ENCODE peak calls at places on chromosome X, in five cellular contexts. One of them, this sample, is unnamed.

GRCh38 chrX:53114864-53115549 is 21.1 kb downstream of the KANTR start:
- DNase-seq in K562: no peak
- DNase-seq in A549: no peak
- DNase-seq in HepG2: no peak
- DNase-seq in H1: no peak
- DNase-seq in this sample: no peak

GRCh38 chrX:39873111-39873510 is 224.6 kb downstream of the BCOR start:
- DNase-seq in K562: no peak
- DNase-seq in A549: no peak
- DNase-seq in HepG2: no peak
- DNase-seq in H1: no peak
- DNase-seq in this sample: no peak

GRCh38 chrX:13092455-13092941 is 48.1 kb upstream of the FAM9C start:
- DNase-seq in K562: no peak
- DNase-seq in A549: no peak
- DNase-seq in HepG2: no peak
- DNase-seq in H1: no peak
- DNase-seq in this sample: no peak

GRCh38 chrX:42050345-42050744 is 127.0 kb upstream of the CASK start:
- DNase-seq in K562: no peak
- DNase-seq in A549: no peak
- DNase-seq in HepG2: no peak
- DNase-seq in H1: no peak
- DNase-seq in this sample: no peak

GRCh38 chrX:115322375-115322774 is 32.9 kb downstream of the LUZP4 start:
- DNase-seq in K562: peak; percentile 69
- DNase-seq in A549: no peak
- DNase-seq in HepG2: no peak
- DNase-seq in H1: no peak
- DNase-seq in this sample: no peak

GRCh38 chrX:12974797-12975669 is at the start of gene TMSB4X:
- DNase-seq in K562: peak; percentile 91
- DNase-seq in A549: peak; percentile 93
- DNase-seq in HepG2: no peak
- DNase-seq in H1: peak; percentile 33
- DNase-seq in this sample: peak; percentile 74

GRCh38 chrX:140432328-140433025 is 72.4 kb downstream of the SOX3 start:
- DNase-seq in K562: no peak
- DNase-seq in A549: no peak
- DNase-seq in HepG2: no peak
- DNase-seq in H1: no peak
- DNase-seq in this sample: no peak

GRCh38 chrX:136525738-136526606 is 6.0 kb upstream of the VGLL1 start:
- DNase-seq in K562: peak; percentile 10
- DNase-seq in A549: peak; percentile 20
- DNase-seq in HepG2: no peak
- DNase-seq in H1: no peak
- DNase-seq in this sample: peak; percentile 85

GRCh38 chrX:114465689-114466088 is 118.2 kb upstream of the HTR2C start:
- DNase-seq in K562: no peak
- DNase-seq in A549: no peak
- DNase-seq in HepG2: no peak
- DNase-seq in H1: no peak
- DNase-seq in this sample: no peak

GRCh38 chrX:12950851-12951589 is 23.9 kb upstream of the TMSB4X start:
- DNase-seq in K562: peak; percentile 84
- DNase-seq in A549: peak; percentile 76
- DNase-seq in HepG2: peak; percentile 26
- DNase-seq in H1: no peak
- DNase-seq in this sample: no peak

GRCh38 chrX:154526901-154527675 is 11.1 kb upstream of the FAM3A start:
- DNase-seq in K562: peak; percentile 86
- DNase-seq in A549: peak; percentile 89
- DNase-seq in HepG2: peak; percentile 56
- DNase-seq in H1: no peak
- DNase-seq in this sample: peak; percentile 67

GRCh38 chrX:54819201-54819600 is 11.7 kb downstream of the MAGED2 start:
- DNase-seq in K562: no peak
- DNase-seq in A549: no peak
- DNase-seq in HepG2: no peak
- DNase-seq in H1: no peak
- DNase-seq in this sample: no peak

GRCh38 chrX:22392176-22392814 is 119.6 kb downstream of the CBLL2 start:
- DNase-seq in K562: no peak
- DNase-seq in A549: no peak
- DNase-seq in HepG2: no peak
- DNase-seq in H1: no peak
- DNase-seq in this sample: no peak

GRCh38 chrX:129653985-129654651 is 638 bp downstream of the APLN start:
- DNase-seq in K562: no peak
- DNase-seq in A549: peak; percentile 35
- DNase-seq in HepG2: no peak
- DNase-seq in H1: no peak
- DNase-seq in this sample: no peak

GRCh38 chrX:139121616-139122286 is 408.8 kb upstream of the F9 start:
- DNase-seq in K562: no peak
- DNase-seq in A549: no peak
- DNase-seq in HepG2: no peak
- DNase-seq in H1: no peak
- DNase-seq in this sample: no peak

GRCh38 chrX:1341531-1342179 is 5.1 kb downstream of the IL3RA start:
- DNase-seq in K562: no peak
- DNase-seq in A549: no peak
- DNase-seq in HepG2: no peak
- DNase-seq in H1: no peak
- DNase-seq in this sample: no peak

GRCh38 chrX:120790552-120790951 is 85.1 kb downstream of the CT47B1 start:
- DNase-seq in K562: no peak
- DNase-seq in A549: no peak
- DNase-seq in HepG2: no peak
- DNase-seq in H1: no peak
- DNase-seq in this sample: no peak

GRCh38 chrX:85505801-85506200 is 126.3 kb upstream of the POF1B start:
- DNase-seq in K562: no peak
- DNase-seq in A549: no peak
- DNase-seq in HepG2: no peak
- DNase-seq in H1: no peak
- DNase-seq in this sample: no peak

GRCh38 chrX:13223868-13224555 is 95.8 kb downstream of the ATXN3L start:
- DNase-seq in K562: no peak
- DNase-seq in A549: peak; percentile 85
- DNase-seq in HepG2: peak; percentile 39
- DNase-seq in H1: no peak
- DNase-seq in this sample: peak; percentile 91

GRCh38 chrX:136431625-136432024 is 56.1 kb upstream of the BRS3 start:
- DNase-seq in K562: no peak
- DNase-seq in A549: no peak
- DNase-seq in HepG2: no peak
- DNase-seq in H1: no peak
- DNase-seq in this sample: no peak

GRCh38 chrX:51852096-51852495 is 41.3 kb upstream of the MAGED1 start:
- DNase-seq in K562: no peak
- DNase-seq in A549: no peak
- DNase-seq in HepG2: no peak
- DNase-seq in H1: no peak
- DNase-seq in this sample: no peak

GRCh38 chrX:125492439-125492838 is 172.8 kb downstream of the TEX13C start:
- DNase-seq in K562: peak; percentile 76
- DNase-seq in A549: no peak
- DNase-seq in HepG2: no peak
- DNase-seq in H1: no peak
- DNase-seq in this sample: no peak

GRCh38 chrX:155242300-155242699 is 22.0 kb downstream of the RAB39B start:
- DNase-seq in K562: no peak
- DNase-seq in A549: no peak
- DNase-seq in HepG2: no peak
- DNase-seq in H1: no peak
- DNase-seq in this sample: no peak

GRCh38 chrX:136192839-136193414 is 45.6 kb downstream of the FHL1 start:
- DNase-seq in K562: no peak
- DNase-seq in A549: no peak
- DNase-seq in HepG2: no peak
- DNase-seq in H1: no peak
- DNase-seq in this sample: peak; percentile 68

GRCh38 chrX:10615931-10616780 is 4.2 kb downstream of the MID1 start:
- DNase-seq in K562: peak; percentile 50
- DNase-seq in A549: peak; percentile 73
- DNase-seq in HepG2: no peak
- DNase-seq in H1: no peak
- DNase-seq in this sample: peak; percentile 58

GRCh38 chrX:51496501-51497291 is at the start of gene NUDT11:
- DNase-seq in K562: peak; percentile 44
- DNase-seq in A549: peak; percentile 58
- DNase-seq in HepG2: no peak
- DNase-seq in H1: no peak
- DNase-seq in this sample: peak; percentile 72

GRCh38 chrX:9163153-9163790 is 129.3 kb upstream of the FAM9B start:
- DNase-seq in K562: no peak
- DNase-seq in A549: peak; percentile 54
- DNase-seq in HepG2: no peak
- DNase-seq in H1: no peak
- DNase-seq in this sample: peak; percentile 55

GRCh38 chrX:5449323-5449722 is 779.3 kb downstream of the NLGN4X start:
- DNase-seq in K562: no peak
- DNase-seq in A549: no peak
- DNase-seq in HepG2: no peak
- DNase-seq in H1: no peak
- DNase-seq in this sample: no peak
- H3K27ac ChIP-seq in K562: no peak overlapping the region
- H3K27ac ChIP-seq in A549: no peak overlapping the region
- H3K27ac ChIP-seq in HepG2: no peak overlapping the region
- H3K27ac ChIP-seq in H1: no peak overlapping the region
- H3K27ac ChIP-seq in this sample: no peak overlapping the region

DNA sequence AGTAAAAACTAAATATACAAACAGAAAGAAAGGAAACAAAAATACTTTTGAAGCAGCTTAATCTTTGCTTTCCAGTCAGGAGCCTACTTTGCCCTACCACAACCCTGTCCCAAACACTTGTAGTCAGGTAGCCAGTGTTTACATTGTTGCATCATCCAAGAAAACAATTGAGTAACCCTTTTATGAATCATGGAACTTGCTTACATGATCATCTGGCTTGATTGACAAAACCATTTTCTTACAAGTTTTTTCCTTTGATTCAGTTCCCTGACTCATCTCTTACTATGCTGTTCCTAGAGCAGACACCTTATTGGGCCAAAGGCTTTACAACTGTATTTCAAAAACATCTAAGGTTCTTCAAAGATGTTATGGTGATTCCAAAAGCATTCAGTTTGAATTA is 740.1 kb downstream of the KLHL13 start:
- DNase-seq in K562: no peak
- DNase-seq in A549: peak; percentile 41
- DNase-seq in HepG2: peak; percentile 2
- DNase-seq in H1: no peak
- DNase-seq in this sample: no peak
- TF ChIP-seq MAFK in K562: no peak
- TF ChIP-seq MAFK in A549: no peak
- TF ChIP-seq MAFK in HepG2: no peak
- TF ChIP-seq MAFK in H1: no peak
- TF ChIP-seq MAFK in this sample: no peak

GRCh38 chrX:71621644-71622346 is 3.5 kb upstream of the CXCR3 start:
- DNase-seq in K562: no peak
- DNase-seq in A549: no peak
- DNase-seq in HepG2: no peak
- DNase-seq in H1: no peak
- DNase-seq in this sample: peak; percentile 16

GRCh38 chrX:71623714-71624113 is 5.4 kb upstream of the CXCR3 start:
- DNase-seq in K562: no peak
- DNase-seq in A549: no peak
- DNase-seq in HepG2: no peak
- DNase-seq in H1: no peak
- DNase-seq in this sample: no peak

GRCh38 chrX:71625471-71625870 is 7.2 kb upstream of the CXCR3 start:
- DNase-seq in K562: no peak
- DNase-seq in A549: no peak
- DNase-seq in HepG2: peak; percentile 27
- DNase-seq in H1: no peak
- DNase-seq in this sample: no peak

GRCh38 chrX:71623105-71623450 is 4.8 kb upstream of the CXCR3 start:
- DNase-seq in K562: no peak
- DNase-seq in A549: no peak
- DNase-seq in HepG2: no peak
- DNase-seq in H1: no peak
- DNase-seq in this sample: no peak

DNA sequence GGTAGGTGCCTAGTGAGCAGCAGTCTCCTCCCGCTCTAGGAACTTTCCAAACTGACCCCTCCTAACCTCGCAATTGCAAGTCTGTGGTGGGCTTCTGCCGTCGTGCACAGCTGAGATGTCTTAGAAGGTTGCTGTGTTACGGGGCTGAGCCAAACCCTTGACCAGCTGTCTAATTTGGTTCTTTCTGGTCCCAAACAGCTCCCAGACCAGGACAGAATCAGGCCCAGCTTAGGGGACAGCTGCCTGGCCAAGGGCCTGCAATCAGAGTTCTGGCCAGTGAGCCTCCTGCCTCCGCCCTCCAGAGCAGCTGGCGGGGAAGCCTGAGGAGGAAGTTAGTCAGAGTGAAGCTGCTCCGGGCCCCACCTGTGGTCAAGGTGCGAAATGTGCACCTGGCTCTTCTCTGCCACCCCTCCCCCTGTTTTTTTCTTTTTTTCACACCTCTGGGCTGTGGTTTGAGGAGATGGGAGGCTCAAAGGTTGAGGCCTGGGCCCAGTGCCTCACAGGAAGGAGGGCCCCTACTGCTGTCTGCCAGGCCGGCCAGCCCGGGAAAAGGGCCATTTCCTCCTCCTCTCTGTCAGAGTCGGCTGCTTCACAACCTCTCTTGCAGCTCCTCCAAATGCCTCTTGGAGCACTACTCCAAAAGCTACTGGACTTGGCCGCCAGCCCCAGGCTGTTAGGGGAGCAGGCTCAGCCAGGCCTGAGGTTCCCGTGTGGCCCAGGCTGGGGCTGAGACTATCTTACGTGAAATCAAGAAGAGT is 4.2 kb upstream of the CXCR3 start:
- DNase-seq in K562: peak; percentile 44
- DNase-seq in A549: peak; percentile 20
- DNase-seq in HepG2: peak; percentile 58
- DNase-seq in H1: no peak
- DNase-seq in this sample: peak; percentile 57
- H3K27ac ChIP-seq in K562: no peak overlapping the region
- H3K27ac ChIP-seq in A549: no peak overlapping the region
- H3K27ac ChIP-seq in HepG2: peak overlapping the region; percentile 26
- H3K27ac ChIP-seq in H1: no peak overlapping the region
- H3K27ac ChIP-seq in this sample: no peak overlapping the region

GRCh38 chrX:2711441-2711840 is 20.3 kb downstream of the CD99 start:
- DNase-seq in K562: no peak
- DNase-seq in A549: no peak
- DNase-seq in HepG2: no peak
- DNase-seq in H1: no peak
- DNase-seq in this sample: no peak

GRCh38 chrX:2715066-2715600 is 24.0 kb downstream of the CD99 start:
- DNase-seq in K562: no peak
- DNase-seq in A549: no peak
- DNase-seq in HepG2: no peak
- DNase-seq in H1: no peak
- DNase-seq in this sample: no peak

GRCh38 chrX:2712890-2713860 is 22.1 kb downstream of the CD99 start:
- DNase-seq in K562: no peak
- DNase-seq in A549: no peak
- DNase-seq in HepG2: no peak
- DNase-seq in H1: no peak
- DNase-seq in this sample: no peak

GRCh38 chrX:2712428-2712827 is 21.3 kb downstream of the CD99 start:
- DNase-seq in K562: no peak
- DNase-seq in A549: no peak
- DNase-seq in HepG2: no peak
- DNase-seq in H1: no peak
- DNase-seq in this sample: no peak

GRCh38 chrX:2714551-2714950 is 23.5 kb downstream of the CD99 start:
- DNase-seq in K562: no peak
- DNase-seq in A549: no peak
- DNase-seq in HepG2: no peak
- DNase-seq in H1: no peak
- DNase-seq in this sample: no peak
- TF ChIP-seq MAFK in K562: no peak
- TF ChIP-seq MAFK in A549: no peak
- TF ChIP-seq MAFK in HepG2: no peak
- TF ChIP-seq MAFK in H1: no peak
- TF ChIP-seq MAFK in this sample: no peak

This sample was measured in IMR-90.